ENCODE peak calls at places on chromosomes 6 and 20, in four cellular contexts. R, L, S and T are unnamed samples.
A peak's percentile ranks its signal among the peaks of the same experiment; 100 is the strongest.

GRCh38 chr20:60804240-60804917 is 447.7 kb upstream of the CDH4 start:
- DNase-seq in R (no peak), S (no peak), L (no peak), T (no peak)

GRCh38 chr6:41785689-41786450 is 1.6 kb upstream of the TOMM6 start:
- DNase-seq in R (no peak), S (no peak), L (no peak), T (no peak)

GRCh38 chr6:137491478-137491877 is 2.7 kb downstream of the OLIG3 start:
- DNase-seq in R (no peak), S (no peak), L (no peak), T (no peak)

GRCh38 chr6:107488875-107489635 is 862 bp upstream of the SOBP start:
- DNase-seq in L (peak; percentile 32), R (peak; percentile 36), S (no peak), T (peak; percentile 9)

GRCh38 chr6:112286010-112286409 is 31.6 kb upstream of the LAMA4 start:
- DNase-seq in S (peak; percentile 11), R (no peak), L (no peak), T (peak; percentile 41)

GRCh38 chr6:90583783-90584481 is 2.9 kb downstream of the MAP3K7 start:
- DNase-seq in S (no peak), R (no peak), L (no peak), T (no peak)

GRCh38 chr6:77015350-77015749 is 447.9 kb downstream of the HTR1B start:
- DNase-seq in S (no peak), L (no peak), R (no peak), T (no peak)

GRCh38 chr20:1300083-1300840 is 28.7 kb downstream of the SDCBP2 start:
- DNase-seq in L (no peak), S (no peak), R (no peak), T (no peak)

GRCh38 chr6:91271807-91272206 is 684.9 kb upstream of the MAP3K7 start:
- DNase-seq in S (no peak), L (no peak), R (no peak), T (no peak)

GRCh38 chr6:75368151-75368779 is 83.7 kb upstream of the TMEM30A start:
- DNase-seq in S (no peak), R (no peak), L (no peak), T (no peak)

GRCh38 chr6:140779341-140779740 is 1353.4 kb upstream of the GJE1 start:
- DNase-seq in L (no peak), S (no peak), R (no peak), T (no peak)

GRCh38 chr6:110534731-110535164 is 58.3 kb upstream of the SLC22A16 start:
- DNase-seq in R (no peak), L (no peak), S (no peak), T (no peak)

GRCh38 chr20:19973920-19974620 is 43.1 kb upstream of the NAA20 start:
- DNase-seq in L (no peak), R (no peak), S (no peak), T (peak; percentile 83)

GRCh38 chr6:501891-502601 is 110.5 kb downstream of the IRF4 start:
- DNase-seq in L (no peak), R (no peak), S (no peak), T (no peak)

GRCh38 chr20:41889871-41890224 is 271.7 kb upstream of the CHD6 start:
- DNase-seq in L (no peak), R (no peak), S (no peak), T (no peak)

GRCh38 chr20:17898548-17898994 is 70.0 kb downstream of the SNX5 start:
- DNase-seq in R (no peak), L (peak; percentile 46), S (no peak), T (peak; percentile 53)

GRCh38 chr6:131982740-131983259 is 31.6 kb upstream of the CCN2 start:
- DNase-seq in S (no peak), R (no peak), L (no peak), T (no peak)

GRCh38 chr6:168737481-168737880 is 296.5 kb downstream of the SMOC2 start:
- DNase-seq in S (no peak), R (no peak), L (no peak), T (no peak)

GRCh38 chr6:155078331-155078745 is 83.2 kb downstream of the TIAM2 start:
- DNase-seq in L (no peak), R (no peak), S (no peak), T (no peak)

GRCh38 chr20:58406422-58407001 is 17.5 kb downstream of the VAPB start:
- DNase-seq in S (no peak), L (no peak), R (no peak), T (no peak)

GRCh38 chr20:6692566-6693168 is 74.8 kb upstream of the BMP2 start:
- DNase-seq in R (no peak), S (no peak), L (no peak), T (no peak)

GRCh38 chr6:41737591-41738130 is 2.3 kb upstream of the TFEB start:
- DNase-seq in S (no peak), R (no peak), L (no peak), T (no peak)

GRCh38 chr6:56091159-56091869 is 156.1 kb downstream of the COL21A1 start:
- DNase-seq in S (no peak), L (no peak), R (no peak), T (peak; percentile 12)

GRCh38 chr20:8018928-8019177 is 708 bp downstream of the TMX4 start:
- DNase-seq in L (no peak), R (no peak), S (peak; percentile 45), T (peak; percentile 43)

DNA sequence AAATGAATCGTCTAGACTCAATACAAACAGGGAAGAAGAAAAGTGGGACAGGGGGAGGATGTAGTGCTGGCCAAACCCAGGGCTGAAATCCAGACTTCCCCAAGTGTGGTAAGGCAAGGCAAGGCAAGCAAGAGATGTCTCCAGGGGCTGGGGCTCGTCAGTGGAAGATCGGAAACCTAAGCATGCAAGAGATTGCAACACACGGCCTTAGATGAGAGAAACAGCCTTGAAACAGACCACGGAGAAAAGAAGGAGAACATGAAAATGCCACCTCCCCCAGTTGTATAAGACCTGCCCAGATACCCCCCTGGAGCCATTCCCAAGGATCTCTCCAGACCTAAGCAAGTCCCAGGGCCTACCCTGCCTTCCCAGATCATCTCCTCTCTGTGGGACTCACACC is 20.0 kb downstream of the VEGFA start:
- DNase-seq in L (no peak), S (no peak), R (no peak), T (peak; percentile 96)
- TF ChIP-seq SPI1 in L (no peak), S (no peak), R (no peak), T (peak; percentile 73)

GRCh38 chr20:53872561-53873248 is 197.7 kb downstream of the BCAS1 start:
- DNase-seq in S (peak; percentile 70), R (no peak), L (no peak), T (no peak)
- TF ChIP-seq SPI1 in S (no peak), R (no peak), L (no peak), T (no peak)

GRCh38 chr6:84798257-84798656 is 33.9 kb upstream of the TBX18 start:
- DNase-seq in L (no peak), R (no peak), S (no peak), T (no peak)
- TF ChIP-seq SPI1 in L (no peak), R (no peak), S (no peak), T (no peak)

GRCh38 chr6:146670161-146670560 is 71.4 kb downstream of the ADGB start:
- DNase-seq in S (no peak), R (no peak), L (no peak), T (no peak)
- TF ChIP-seq SPI1 in S (no peak), R (no peak), L (no peak), T (no peak)

GRCh38 chr6:99612551-99613397 is 6.1 kb downstream of the PRDM13 start:
- DNase-seq in L (no peak), S (no peak), R (no peak), T (no peak)

GRCh38 chr6:99608886-99609482 is 2.4 kb downstream of the PRDM13 start:
- DNase-seq in R (no peak), L (no peak), S (no peak), T (no peak)

GRCh38 chr6:99613398-99613704 is 6.7 kb downstream of the PRDM13 start:
- DNase-seq in R (peak; percentile 60), S (no peak), L (no peak), T (peak; percentile 53)

GRCh38 chr6:99609839-99610489 is 3.3 kb downstream of the PRDM13 start:
- DNase-seq in L (no peak), R (no peak), S (no peak), T (no peak)

GRCh38 chr6:99611148-99611547 is 4.5 kb downstream of the PRDM13 start:
- DNase-seq in R (no peak), S (peak; percentile 51), L (peak; percentile 20), T (peak; percentile 34)
- TF ChIP-seq SPI1 in R (no peak), S (no peak), L (no peak), T (no peak)

DNA sequence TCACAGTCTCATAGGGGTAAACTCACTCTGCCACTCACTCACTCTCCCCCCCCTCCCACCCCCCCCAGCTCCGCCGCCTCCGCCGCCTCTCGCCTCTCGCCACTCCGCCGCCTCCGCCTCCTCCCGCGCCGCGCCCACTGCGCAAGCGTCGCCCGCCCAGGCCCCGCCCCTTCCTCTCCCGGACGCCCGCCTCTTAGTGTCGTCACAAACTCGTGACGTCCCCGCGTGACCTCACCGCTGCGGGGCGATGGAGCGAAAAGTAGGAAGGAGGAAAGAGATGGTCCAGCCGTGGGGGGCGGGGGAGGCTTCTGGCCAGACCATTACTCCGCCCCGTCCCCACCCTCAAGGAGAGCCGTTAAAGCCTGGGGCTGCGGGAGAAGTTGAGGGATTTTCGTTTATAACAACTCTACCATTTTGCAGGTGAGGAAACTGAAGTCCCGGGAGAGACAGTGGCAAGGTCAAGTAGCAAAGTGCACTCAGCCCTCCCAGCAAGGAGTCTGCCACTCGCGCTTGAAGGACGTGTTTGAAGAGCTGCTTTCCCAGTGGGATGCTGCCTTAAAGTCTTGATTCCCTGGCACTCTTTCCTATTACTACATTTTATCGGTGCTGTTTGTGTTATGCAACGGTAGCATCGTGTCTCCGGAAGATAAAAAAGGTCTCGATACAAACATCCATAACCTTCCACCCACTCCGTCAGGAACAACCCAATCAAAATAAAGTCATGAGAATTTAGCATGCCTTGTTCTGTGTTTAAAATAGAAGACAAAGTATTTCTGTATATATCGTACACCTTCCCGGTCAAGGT is at the start of gene ILRUN:
- DNase-seq in S (peak; percentile 76), L (peak; percentile 99), R (peak; percentile 70), T (peak; percentile 96)
- TF ChIP-seq SPI1 in S (no peak), L (peak; percentile 56), R (peak; percentile 20), T (peak; percentile 53)